ENCODE peak calls at places on chromosomes 5 and 9, in seven cellular contexts. D, K, W, O, I, L and X are unnamed samples. For H3K4me1, the result is how much of the 10 kb centered on the place peaks cover.

GRCh38 chr9:98369896-98370295 is 114.4 kb upstream of the TBC1D2 start:
- DNase-seq in O (no peak), L (no peak), W (no peak), K (no peak), D (no peak), I (no peak), X (no peak)

GRCh38 chr5:71697967-71698366 is 21.1 kb upstream of the CARTPT start:
- DNase-seq in D (no peak), K (no peak), O (no peak), W (no peak), L (peak), I (no peak), X (no peak)

GRCh38 chr5:118990582-118990981 is 2.2 kb upstream of the DTWD2 start:
- DNase-seq in W (no peak), K (no peak), I (no peak), D (no peak), L (no peak), O (no peak), X (no peak)

GRCh38 chr5:80227979-80228596 is 27.8 kb downstream of the SERINC5 start:
- DNase-seq in L (no peak), D (no peak), I (no peak), K (no peak), O (no peak), W (no peak), X (no peak)

GRCh38 chr9:8268881-8269280 is 469.3 kb upstream of the DMAC1 start:
- DNase-seq in W (no peak), O (no peak), K (no peak), I (no peak), L (no peak), D (no peak), X (no peak)

GRCh38 chr5:143001764-143002351 is 231.7 kb downstream of the ARHGAP26 start:
- DNase-seq in I (no peak), O (peak), W (no peak), D (no peak), K (no peak), L (no peak), X (no peak)

GRCh38 chr9:77588319-77588937 is 59.7 kb downstream of the GNA14 start:
- DNase-seq in I (no peak), D (no peak), W (no peak), K (no peak), L (no peak), O (peak), X (no peak)

GRCh38 chr9:84620338-84620737 is 49.2 kb upstream of the NTRK2 start:
- DNase-seq in K (no peak), O (no peak), I (no peak), D (no peak), W (no peak), L (peak), X (no peak)

GRCh38 chr5:148145916-148146315 is 22.4 kb upstream of the SPINK14 start:
- DNase-seq in D (peak), W (no peak), O (peak), K (peak), L (peak), I (peak), X (no peak)

GRCh38 chr9:114028646-114029045 is 49.5 kb downstream of the AMBP start:
- DNase-seq in O (no peak), L (no peak), I (no peak), W (no peak), D (no peak), K (peak), X (peak)

GRCh38 chr5:148806520-148806931 is 19.9 kb upstream of the ADRB2 start:
- DNase-seq in I (no peak), L (no peak), D (no peak), W (no peak), O (no peak), K (no peak), X (no peak)

GRCh38 chr9:93276973-93277372 is 93.0 kb downstream of the WNK2 start:
- DNase-seq in L (no peak), K (no peak), D (peak), I (peak), O (no peak), W (no peak), X (no peak)

GRCh38 chr9:19155106-19155999 is 28.1 kb upstream of the PLIN2 start:
- DNase-seq in D (no peak), O (no peak), L (no peak), I (no peak), W (no peak), K (no peak), X (no peak)

GRCh38 chr5:136174021-136174659 is 18.8 kb downstream of the SMIM32 start:
- DNase-seq in L (no peak), K (no peak), W (no peak), I (no peak), O (peak), D (no peak), X (no peak)

GRCh38 chr9:95171001-95171400 is 146.5 kb downstream of the FANCC start:
- DNase-seq in D (no peak), I (no peak), W (no peak), O (peak), L (no peak), K (no peak), X (no peak)

GRCh38 chr5:73826761-73827450 is 200.9 kb downstream of the ARHGEF28 start:
- DNase-seq in K (peak), I (no peak), O (peak), L (peak), W (peak), D (no peak), X (no peak)

GRCh38 chr5:60843693-60844428 is at the start of gene ELOVL7:
- DNase-seq in O (peak), K (peak), I (peak), D (peak), W (no peak), L (peak), X (no peak)

GRCh38 chr5:132458226-132458560 is 32.4 kb downstream of the IRF1 start:
- DNase-seq in L (no peak), O (peak), W (no peak), D (peak), I (no peak), K (no peak), X (no peak)

GRCh38 chr9:38018230-38018963 is 50.6 kb downstream of the SHB start:
- DNase-seq in D (no peak), W (no peak), K (no peak), I (no peak), O (no peak), L (peak), X (no peak)
- H3K4me1 ChIP-seq in D (under half), W (under half), K (half or more), I (half or more), O (under half), L (half or more), X (half or more)

GRCh38 chr5:1523793-1524480 is at the start of gene LPCAT1:
- DNase-seq in I (peak), D (peak), K (peak), W (peak), L (peak), O (peak), X (peak)
- TF ChIP-seq POLR2A in I (no peak), D (peak), K (peak), W (no peak), L (no peak), O (peak), X (peak)

GRCh38 chr9:136954270-136955083 is 2.4 kb downstream of the LCN12 start:
- DNase-seq in L (no peak), O (no peak), I (no peak), D (no peak), K (no peak), W (peak), X (no peak)

GRCh38 chr9:136956604-136957003 is 4.5 kb downstream of the LCN12 start:
- DNase-seq in D (no peak), L (no peak), I (no peak), O (no peak), W (no peak), K (no peak), X (no peak)

GRCh38 chr9:136957461-136957860 is 5.4 kb downstream of the LCN12 start:
- DNase-seq in O (no peak), K (no peak), D (no peak), L (no peak), W (no peak), I (no peak), X (no peak)

GRCh38 chr9:136955202-136955942 is 3.3 kb downstream of the LCN12 start:
- DNase-seq in L (no peak), K (no peak), I (no peak), O (no peak), D (no peak), W (peak), X (no peak)

GRCh38 chr9:136955943-136956335 is 3.9 kb downstream of the LCN12 start:
- DNase-seq in O (no peak), D (no peak), K (no peak), W (no peak), L (no peak), I (no peak), X (no peak)
- H3K4me1 ChIP-seq in O (under half), D (under half), K (under half), W (under half), L (under half), I (under half), X (under half)

GRCh38 chr5:179799644-179799973 is 5.8 kb downstream of the LTC4S start:
- DNase-seq in L (no peak), D (no peak), K (no peak), I (no peak), O (no peak), W (no peak), X (no peak)

GRCh38 chr5:179798771-179799643 is 5.2 kb downstream of the LTC4S start:
- DNase-seq in K (no peak), L (no peak), I (no peak), W (no peak), O (no peak), D (no peak), X (no peak)

GRCh38 chr5:179801304-179802206 is 5.1 kb downstream of the MGAT4B start:
- DNase-seq in K (peak), L (peak), O (peak), D (peak), I (peak), W (peak), X (no peak)

GRCh38 chr5:179800696-179801201 is 5.9 kb downstream of the MGAT4B start:
- DNase-seq in I (no peak), D (no peak), L (no peak), K (no peak), O (no peak), W (peak), X (no peak)

DNA sequence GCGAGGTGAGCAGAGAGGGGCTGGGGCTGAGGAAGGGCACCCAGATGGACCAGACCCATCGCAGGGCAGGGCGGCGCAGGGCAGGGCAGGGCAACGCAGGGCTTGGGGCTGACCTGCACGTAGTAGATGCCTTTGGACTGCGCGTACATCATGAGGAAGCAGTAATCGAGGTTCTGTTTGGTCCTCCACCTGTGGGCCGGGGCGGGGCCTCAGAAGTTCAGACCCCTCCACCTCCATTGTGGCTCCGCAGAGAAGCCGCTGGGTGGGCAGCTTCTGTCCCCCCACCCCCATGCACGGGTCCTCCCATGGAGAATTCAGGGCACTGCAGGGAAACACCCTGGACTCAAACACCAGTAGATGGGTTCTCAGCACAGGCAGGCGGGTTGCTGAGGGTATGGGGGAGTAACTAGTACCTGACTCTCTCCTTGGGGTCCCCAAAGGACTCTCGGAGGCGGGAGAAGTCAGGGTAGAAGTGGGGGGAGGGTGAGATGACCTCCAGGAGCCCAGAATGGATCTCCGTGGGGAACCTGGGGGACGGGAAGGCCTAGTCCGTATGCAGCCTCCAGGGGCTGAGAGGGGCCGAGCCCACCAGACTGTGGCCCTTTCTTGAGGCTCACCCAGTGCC is 6.4 kb downstream of the LTC4S start:
- DNase-seq in O (no peak), D (no peak), K (no peak), W (peak), I (no peak), L (no peak), X (no peak)
- TF ChIP-seq POLR2A in O (no peak), D (no peak), K (no peak), W (no peak), I (no peak), L (no peak), X (no peak)